ENCODE peak calls at places on chromosomes 11 and 22, in five cellular contexts. Y is GM04503, W is body of pancreas, V is A549, O is germinal center. E is an unnamed sample.

GRCh38 chr11:84165139-84165538 is 879.0 kb upstream of the CCDC90B start:
- DNase-seq in Y (no peak), O (no peak), W (no peak), V (no peak), E (no peak)

GRCh38 chr22:35476341-35476740 is 64.3 kb upstream of the RASD2 start:
- DNase-seq in V (no peak), O (no peak), Y (no peak), W (no peak), E (no peak)

GRCh38 chr11:60913793-60914619 is at the start of gene TMEM109:
- DNase-seq in V (peak), Y (peak), O (peak), W (peak), E (peak)

GRCh38 chr11:3223932-3224729 is 5.5 kb upstream of the MRGPRG start:
- DNase-seq in W (no peak), Y (no peak), V (no peak), O (no peak), E (no peak)

GRCh38 chr11:86575208-86575855 is 97.1 kb downstream of the ME3 start:
- DNase-seq in V (no peak), Y (no peak), O (no peak), W (no peak), E (no peak)

GRCh38 chr22:19759459-19759993 is 1.1 kb upstream of the TBX1 start:
- DNase-seq in V (no peak), W (no peak), Y (no peak), O (no peak), E (no peak)

GRCh38 chr11:71252782-71253730 is 679 bp upstream of the SHANK2 start:
- DNase-seq in W (peak), O (peak), Y (no peak), V (peak), E (no peak)

GRCh38 chr11:120715239-120715638 is 203.7 kb downstream of the GRIK4 start:
- DNase-seq in V (peak), O (peak), Y (no peak), W (no peak), E (no peak)